ENCODE peak calls at places on chromosomes 7 and 10, in five cellular contexts. K is dorsolateral prefrontal cortex, H is upper lobe of left lung, E is astrocyte, M is kidney. U is an unnamed sample.

GRCh38 chr10:14891151-14891550 is 12.5 kb downstream of the SUV39H2 start:
- DNase-seq in K (no peak), H (no peak), E (no peak), M (no peak), U (no peak)

GRCh38 chr10:97708976-97709745 is 4.4 kb upstream of the MARVELD1 start:
- DNase-seq in K (peak), H (no peak), E (peak), M (peak), U (peak)

GRCh38 chr10:35502697-35503096 is 102.4 kb upstream of the GJD4 start:
- DNase-seq in K (no peak), H (no peak), E (no peak), M (no peak), U (no peak)

GRCh38 chr10:103727546-103727963 is 127.8 kb downstream of the SH3PXD2A start:
- DNase-seq in K (peak), H (no peak), E (no peak), M (peak), U (no peak)

GRCh38 chr10:26445411-26446031 is 7.4 kb downstream of the APBB1IP start:
- DNase-seq in K (no peak), H (no peak), E (no peak), M (no peak), U (no peak)

GRCh38 chr7:6430271-6430940 is 17.3 kb downstream of the DAGLB start:
- DNase-seq in K (no peak), H (no peak), E (peak), M (no peak), U (peak)

GRCh38 chr7:49850921-49851613 is 77.6 kb downstream of the VWC2 start:
- DNase-seq in K (no peak), H (no peak), E (no peak), M (no peak), U (no peak)

GRCh38 chr7:107924841-107925490 is 34.0 kb downstream of the DLD start:
- DNase-seq in K (no peak), H (no peak), E (no peak), M (no peak), U (no peak)

GRCh38 chr7:129845972-129846327 is 106.8 kb downstream of the UBE2H start:
- DNase-seq in K (no peak), H (no peak), E (peak), M (no peak), U (peak)

GRCh38 chr10:4188406-4188805 is 403.4 kb upstream of the KLF6 start:
- DNase-seq in K (no peak), H (peak), E (no peak), M (no peak), U (no peak)

GRCh38 chr7:105261689-105262088 is 127.0 kb downstream of the SRPK2 start:
- DNase-seq in K (no peak), H (no peak), E (no peak), M (no peak), U (no peak)

GRCh38 chr10:33524966-33525365 is 190.5 kb upstream of the NRP1 start:
- DNase-seq in K (no peak), H (peak), E (peak), M (no peak), U (peak)

GRCh38 chr7:55160539-55160938 is 141.7 kb downstream of the EGFR start:
- DNase-seq in K (no peak), H (peak), E (peak), M (no peak), U (peak)

GRCh38 chr7:2074694-2075093 is 158.1 kb downstream of the MAD1L1 start:
- DNase-seq in K (no peak), H (peak), E (no peak), M (no peak), U (no peak)

GRCh38 chr10:7525314-7526016 is 114.6 kb upstream of the SFMBT2 start:
- DNase-seq in K (peak), H (no peak), E (peak), M (no peak), U (peak)

GRCh38 chr7:152050547-152050971 is 25.1 kb downstream of the GALNT11 start:
- DNase-seq in K (no peak), H (no peak), E (peak), M (no peak), U (peak)

GRCh38 chr10:79465341-79465740 is 19.9 kb upstream of the ZCCHC24 start:
- DNase-seq in K (no peak), H (no peak), E (no peak), M (no peak), U (no peak)

GRCh38 chr7:17304926-17305325 is 6.5 kb downstream of the AHR start:
- DNase-seq in K (no peak), H (no peak), E (peak), M (no peak), U (peak)

GRCh38 chr7:27575647-27576046 is 87.0 kb downstream of the HIBADH start:
- DNase-seq in K (no peak), H (no peak), E (no peak), M (no peak), U (no peak)

GRCh38 chr7:1124816-1125602 is 35.0 kb downstream of the ZFAND2A start:
- DNase-seq in K (no peak), H (peak), E (no peak), M (peak), U (no peak)

GRCh38 chr7:152862842-152863241 is 103.3 kb downstream of the ACTR3B start:
- DNase-seq in K (no peak), H (no peak), E (no peak), M (no peak), U (no peak)

GRCh38 chr10:105727131-105727530 is 1086.0 kb downstream of the SORCS3 start:
- DNase-seq in K (no peak), H (no peak), E (no peak), M (no peak), U (no peak)

GRCh38 chr10:5518143-5518542 is 6.6 kb upstream of the CALML3 start:
- DNase-seq in K (no peak), H (no peak), E (no peak), M (no peak), U (no peak)

GRCh38 chr10:30999084-30999712 is 32.5 kb downstream of the ZNF438 start:
- DNase-seq in K (no peak), H (no peak), E (no peak), M (no peak), U (peak)

GRCh38 chr7:1668932-1669485 is 1.1 kb upstream of the ELFN1 start:
- DNase-seq in K (no peak), H (peak), E (peak), M (peak), U (no peak)

GRCh38 chr10:96061232-96061631 is 17.8 kb downstream of the CCNJ start:
- DNase-seq in K (no peak), H (no peak), E (no peak), M (no peak), U (no peak)

GRCh38 chr7:7169296-7169695 is 13.0 kb upstream of the C1GALT1 start:
- DNase-seq in K (no peak), H (no peak), E (no peak), M (no peak), U (no peak)

DNA sequence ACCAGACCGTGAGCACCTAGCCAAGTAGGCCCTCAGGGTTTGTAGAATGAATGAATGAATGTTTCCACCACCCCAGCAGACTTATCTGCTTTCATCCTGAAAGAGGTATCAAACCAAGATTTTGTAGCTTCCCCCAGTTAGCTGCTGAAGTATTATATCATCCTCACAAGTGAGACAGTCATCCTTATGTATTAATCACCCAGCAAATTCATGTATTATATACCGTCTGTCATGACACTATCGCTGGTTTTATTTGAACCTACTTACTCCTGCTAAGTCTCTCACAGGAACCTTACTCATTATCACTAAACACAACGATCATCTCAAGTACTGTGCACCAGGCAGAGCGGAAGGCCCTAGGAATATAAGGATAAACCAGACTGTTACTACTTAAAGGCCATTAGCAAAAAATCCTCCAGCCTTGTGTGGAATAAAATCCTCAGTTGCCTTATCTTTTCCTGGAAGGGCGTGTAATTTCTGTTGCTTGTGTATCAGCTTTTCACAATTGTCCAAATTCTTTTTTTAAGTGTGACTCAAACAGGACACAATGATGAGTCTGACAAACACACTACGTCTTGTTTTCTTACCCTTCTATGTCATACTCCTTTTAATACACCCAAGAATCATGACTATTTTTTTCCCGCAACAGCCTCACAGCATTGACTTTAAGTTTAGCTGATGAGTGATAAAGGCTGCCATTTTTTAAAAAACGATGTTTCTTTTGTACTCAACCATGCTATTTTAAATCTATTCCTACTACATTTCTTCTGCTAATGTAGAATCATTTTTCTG is 176.1 kb upstream of the KLF14 start:
- DNase-seq in K (no peak), H (no peak), E (peak), M (no peak), U (no peak)
- H3K4me3 ChIP-seq in K (no peak), H (peak), E (peak), M (peak), U (peak)

GRCh38 chr7:158976849-158977593 is 120.7 kb downstream of the DYNC2I1 start:
- DNase-seq in K (peak), H (no peak), E (peak), M (peak), U (peak)

GRCh38 chr7:158975526-158976467 is 119.4 kb downstream of the DYNC2I1 start:
- DNase-seq in K (no peak), H (no peak), E (no peak), M (peak), U (no peak)

GRCh38 chr7:158979635-158980351 is 123.4 kb downstream of the DYNC2I1 start:
- DNase-seq in K (no peak), H (no peak), E (no peak), M (peak), U (no peak)

GRCh38 chr7:158976468-158976848 is 120.1 kb downstream of the DYNC2I1 start:
- DNase-seq in K (no peak), H (no peak), E (no peak), M (peak), U (no peak)

DNA sequence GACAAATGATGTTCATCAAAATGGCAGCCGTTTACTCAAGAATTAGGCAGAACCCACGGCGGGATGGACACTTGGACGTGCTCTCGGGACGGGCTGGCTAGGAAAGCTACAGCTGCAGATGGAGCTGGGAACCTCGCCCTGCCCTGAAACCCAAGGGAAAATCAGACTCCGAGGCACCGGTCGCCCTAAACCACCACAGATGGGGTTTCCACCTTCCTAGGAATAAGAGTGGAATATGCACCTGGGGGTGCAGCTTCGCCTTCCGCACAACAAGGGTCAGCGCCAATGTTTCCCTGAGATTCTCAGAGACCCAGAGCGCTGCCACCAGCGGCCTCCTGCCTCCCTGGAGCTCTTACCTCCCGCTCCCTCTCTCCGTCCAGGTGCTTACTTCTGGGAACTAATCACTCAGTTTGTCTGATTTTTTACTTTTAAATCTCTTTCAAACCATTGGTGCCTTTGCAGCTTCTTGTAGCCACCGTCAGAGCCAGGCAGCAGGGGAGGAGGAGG is 122.7 kb downstream of the DYNC2I1 start:
- DNase-seq in K (no peak), H (no peak), E (no peak), M (peak), U (no peak)
- TF ChIP-seq CTCF in K (no peak), H (no peak), E (no peak), M (no peak), U (no peak)

DNA sequence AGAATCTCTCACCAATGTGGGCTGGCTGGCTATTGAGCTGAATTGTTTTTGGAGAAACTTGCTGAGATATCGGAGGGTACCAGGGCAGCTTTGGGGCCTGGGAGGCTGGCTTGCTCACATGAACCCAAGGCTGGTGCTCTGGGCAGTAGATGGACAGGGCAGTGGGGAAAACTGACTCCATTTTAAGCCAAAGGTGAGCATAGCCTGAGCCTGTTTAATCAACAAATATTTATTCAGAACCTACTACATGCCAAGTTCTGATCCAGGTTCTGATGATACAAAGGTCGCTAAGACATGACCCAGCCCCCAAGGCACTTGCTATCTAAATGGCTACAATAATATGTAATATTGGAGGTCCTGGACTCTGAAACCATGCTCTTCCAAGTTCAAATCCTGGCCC is 86.6 kb downstream of the BUB3 start:
- DNase-seq in K (no peak), H (no peak), E (no peak), M (no peak), U (no peak)
- H3K4me3 ChIP-seq in K (no peak), H (no peak), E (no peak), M (no peak), U (no peak)

DNA sequence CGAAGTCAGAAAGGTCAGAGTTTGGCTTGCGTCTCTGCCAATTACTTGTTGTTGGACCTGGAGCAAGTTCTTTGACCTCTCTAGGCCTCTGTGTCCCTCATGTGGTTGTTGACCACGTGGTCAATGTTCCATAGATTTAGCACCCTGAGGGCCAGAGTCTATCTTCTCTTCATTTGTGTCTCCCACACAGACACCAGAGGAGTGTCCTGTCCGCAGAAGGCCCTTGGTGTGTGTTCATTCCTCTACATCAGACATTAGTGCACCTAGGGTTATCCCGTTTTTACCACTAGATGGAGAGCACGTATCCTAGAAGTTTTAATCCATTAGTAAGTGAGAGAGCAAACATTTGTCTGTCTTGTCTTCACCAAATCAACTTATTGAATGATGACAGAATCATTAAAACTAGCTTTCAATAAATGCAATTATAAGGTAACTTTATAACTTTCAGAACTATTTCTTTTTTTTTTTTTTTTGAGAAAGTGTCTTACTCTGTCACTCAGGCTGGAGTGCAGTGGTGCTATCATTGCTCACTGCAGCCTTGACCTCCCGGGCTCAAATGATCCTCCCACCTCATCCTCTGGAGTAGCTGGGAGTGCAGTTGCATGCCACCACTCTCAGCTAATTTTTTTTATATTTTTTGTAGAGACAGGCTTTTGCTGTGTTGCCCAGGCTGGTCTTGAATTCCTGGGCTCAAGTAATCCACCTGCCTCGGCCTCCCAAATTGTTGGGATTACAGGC is 122.5 kb upstream of the ANKRD1 start:
- DNase-seq in K (no peak), H (no peak), E (no peak), M (no peak), U (peak)
- TF ChIP-seq CTCF in K (peak), H (peak), E (peak), M (peak), U (peak)

GRCh38 chr7:72335561-72336381 is 76.4 kb downstream of the CALN1 start:
- DNase-seq in K (no peak), H (peak), E (no peak), M (no peak), U (no peak)
- H3K4me3 ChIP-seq in K (peak), H (no peak), E (no peak), M (no peak), U (no peak)

GRCh38 chr7:36062159-36062815 is 90.8 kb upstream of the EEPD1 start:
- DNase-seq in K (no peak), H (no peak), E (peak), M (no peak), U (no peak)
- TF ChIP-seq CTCF in K (no peak), H (no peak), E (no peak), M (no peak), U (no peak)

GRCh38 chr7:99579281-99579955 is 18.6 kb upstream of the TMEM225B start:
- DNase-seq in K (no peak), H (no peak), E (no peak), M (no peak), U (no peak)
- H3K4me3 ChIP-seq in K (peak), H (peak), E (peak), M (peak), U (peak)

GRCh38 chr7:64794171-64794844 is at the start of gene ZNF138:
- DNase-seq in K (peak), H (peak), E (peak), M (peak), U (peak)
- TF ChIP-seq CTCF in K (peak), H (peak), E (no peak), M (no peak), U (no peak)